ENCODE peak calls at places on chromosomes 11 and 22, in nine cellular contexts. I is GM13976, J is PC-3, U is DMS153, D is NCI-H1436, W is chondrocyte, V is T-helper 1 cell, C is HEK293T, Q is tibial nerve. R is an unnamed sample.

GRCh38 chr11:119919656-119920055 is 190.7 kb upstream of the NECTIN1 start:
- DNase-seq in J (no peak), D (no peak), W (no peak), U (no peak), C (no peak), Q (no peak), V (no peak), I (no peak), R (no peak)

GRCh38 chr11:36376888-36377758 is 81.0 kb downstream of the PRR5L start:
- DNase-seq in Q (no peak), I (peak; percentile 66), U (no peak), W (no peak), C (peak; percentile 71), V (peak; percentile 34), D (no peak), J (no peak), R (peak; percentile 81)

GRCh38 chr11:17892409-17892808 is 120.4 kb downstream of the SERGEF start:
- DNase-seq in W (no peak), C (no peak), U (no peak), Q (no peak), J (no peak), V (no peak), I (no peak), D (no peak), R (no peak)

GRCh38 chr22:30459206-30460052 is 12.4 kb downstream of the SEC14L3 start:
- DNase-seq in I (no peak), C (no peak), D (no peak), J (peak; percentile 17), Q (no peak), U (peak; percentile 44), V (no peak), W (no peak), R (no peak)

GRCh38 chr11:71112454-71112853 is 139.9 kb downstream of the SHANK2 start:
- DNase-seq in I (no peak), V (no peak), Q (no peak), J (no peak), D (no peak), U (peak; percentile 5), C (no peak), W (no peak), R (no peak)

GRCh38 chr11:60777572-60777971 is 7.6 kb upstream of the MS4A10 start:
- DNase-seq in D (no peak), V (no peak), C (no peak), J (peak; percentile 90), I (no peak), Q (no peak), U (no peak), W (peak; percentile 18), R (no peak)

GRCh38 chr11:32847511-32847910 is 17.8 kb downstream of the PRRG4 start:
- DNase-seq in D (no peak), U (no peak), Q (no peak), I (no peak), J (no peak), C (no peak), V (no peak), W (no peak), R (no peak)

GRCh38 chr11:133579165-133580031 is 47.1 kb upstream of the OPCML start:
- DNase-seq in C (no peak), J (no peak), W (no peak), Q (no peak), D (no peak), U (no peak), V (no peak), I (no peak), R (no peak)

GRCh38 chr11:94845622-94846021 is 77.5 kb downstream of the AMOTL1 start:
- DNase-seq in V (no peak), J (peak; percentile 93), D (no peak), U (peak; percentile 78), C (no peak), I (no peak), Q (no peak), W (no peak), R (no peak)

GRCh38 chr11:134716582-134716981 is 304.5 kb upstream of the B3GAT1 start:
- DNase-seq in U (no peak), Q (no peak), I (no peak), W (no peak), V (no peak), J (no peak), C (no peak), D (no peak), R (no peak)

GRCh38 chr22:24187731-24188644 is 6.7 kb downstream of the SUSD2 start:
- DNase-seq in U (no peak), V (no peak), J (no peak), I (no peak), D (no peak), C (no peak), W (peak; percentile 89), Q (no peak), R (no peak)

GRCh38 chr11:3616721-3617460 is 24.9 kb downstream of the ART5 start:
- DNase-seq in J (no peak), C (no peak), W (peak; percentile 85), Q (no peak), V (no peak), U (peak; percentile 25), I (no peak), D (no peak), R (no peak)

GRCh38 chr11:64251986-64252837 is 882 bp downstream of the PLCB3 start:
- DNase-seq in W (no peak), U (no peak), C (no peak), Q (no peak), J (peak; percentile 77), D (no peak), V (no peak), I (peak; percentile 66), R (peak; percentile 92)

GRCh38 chr11:97815667-97816066 is 1205.1 kb upstream of the CNTN5 start:
- DNase-seq in C (no peak), V (no peak), U (no peak), Q (no peak), D (no peak), J (no peak), I (no peak), W (no peak), R (no peak)

GRCh38 chr11:26649884-26650283 is 72.0 kb downstream of the SLC5A12 start:
- DNase-seq in C (peak; percentile 63), I (peak; percentile 32), V (no peak), W (no peak), U (peak; percentile 42), Q (no peak), J (peak; percentile 83), D (peak; percentile 36), R (peak; percentile 75)

GRCh38 chr11:65491614-65492386 is 7.0 kb upstream of the MALAT1 start:
- DNase-seq in U (peak; percentile 90), W (peak; percentile 93), Q (peak; percentile 81), J (peak; percentile 94), V (no peak), D (peak; percentile 77), I (no peak), C (no peak), R (peak; percentile 91)

GRCh38 chr22:19723165-19723989 is at the start of gene GP1BB:
- DNase-seq in I (peak; percentile 67), J (peak; percentile 34), D (no peak), V (no peak), Q (no peak), W (no peak), C (peak; percentile 65), U (no peak), R (peak; percentile 42)

GRCh38 chr11:68903288-68903630 is 373 bp downstream of the MRPL21 start:
- DNase-seq in V (no peak), D (no peak), U (no peak), W (peak; percentile 39), C (no peak), J (no peak), Q (no peak), I (no peak), R (no peak)

GRCh38 chr11:111554532-111554931 is 14.0 kb downstream of the LAYN start:
- DNase-seq in U (no peak), Q (no peak), C (no peak), I (no peak), W (no peak), J (peak; percentile 96), V (no peak), D (no peak), R (no peak)

GRCh38 chr22:44711701-44712100 is 9.7 kb downstream of the PRR5 start:
- DNase-seq in W (no peak), I (no peak), V (no peak), U (no peak), C (no peak), Q (no peak), D (no peak), J (no peak), R (no peak)

GRCh38 chr11:45919276-45919675 is 1.6 kb upstream of the PEX16 start:
- DNase-seq in J (no peak), I (no peak), V (no peak), Q (no peak), C (no peak), W (peak; percentile 49), U (no peak), D (no peak), R (no peak)

GRCh38 chr11:92796744-92797143 is 172.7 kb upstream of the MTNR1B start:
- DNase-seq in C (no peak), J (no peak), D (no peak), I (no peak), Q (no peak), V (no peak), W (no peak), U (no peak), R (no peak)

GRCh38 chr11:123069878-123070821 is 8.2 kb upstream of the HSPA8 start:
- DNase-seq in D (no peak), W (no peak), I (peak; percentile 49), C (no peak), J (no peak), U (no peak), V (no peak), Q (no peak), R (no peak)

GRCh38 chr22:50399751-50400331 is 56.7 kb downstream of the PPP6R2 start:
- DNase-seq in I (peak; percentile 65), Q (no peak), V (no peak), W (no peak), D (no peak), J (no peak), U (no peak), C (peak; percentile 54), R (peak; percentile 41)

GRCh38 chr22:50206599-50206998 is 5.8 kb downstream of the SELENOO start:
- DNase-seq in C (peak; percentile 64), J (no peak), V (no peak), U (no peak), Q (no peak), D (no peak), W (no peak), I (no peak), R (no peak)

GRCh38 chr11:129967996-129968395 is 34.6 kb downstream of the PRDM10 start:
- DNase-seq in C (no peak), D (no peak), Q (no peak), I (no peak), V (no peak), W (no peak), U (no peak), J (no peak), R (no peak)

GRCh38 chr11:36016263-36016662 is 72.4 kb downstream of the LDLRAD3 start:
- DNase-seq in J (no peak), W (no peak), I (no peak), U (no peak), V (no peak), Q (no peak), D (no peak), C (no peak), R (no peak)

GRCh38 chr22:26431151-26431995 is 2.3 kb downstream of the ASPHD2 start:
- DNase-seq in V (no peak), U (no peak), Q (no peak), C (no peak), I (peak; percentile 58), D (no peak), J (no peak), W (no peak), R (no peak)

GRCh38 chr11:78023426-78023825 is 350 bp upstream of the KCTD14 start:
- DNase-seq in V (no peak), J (no peak), Q (no peak), W (no peak), I (no peak), C (no peak), D (no peak), U (no peak), R (no peak)

GRCh38 chr11:102666331-102666957 is 39.1 kb downstream of the MMP27 start:
- DNase-seq in V (peak; percentile 6), J (peak; percentile 79), W (no peak), Q (no peak), U (peak; percentile 27), I (peak; percentile 48), D (peak; percentile 29), C (peak; percentile 62), R (peak; percentile 31)

GRCh38 chr11:65872555-65873279 is at the start of gene EFEMP2:
- DNase-seq in W (peak; percentile 89), J (no peak), D (no peak), I (no peak), U (no peak), C (no peak), Q (no peak), V (no peak), R (no peak)